ENCODE peak calls at places on chromosome 10, in six cellular contexts. One of them, this sample, is unnamed.

GRCh38 chr10:33521062-33521461 is 186.6 kb upstream of the NRP1 start:
- DNase-seq in fibroblast of lung: peak
- DNase-seq in IMR-90: no peak
- DNase-seq in dorsolateral prefrontal cortex: no peak
- DNase-seq in body of pancreas: no peak
- DNase-seq in CD8-positive, alpha-beta T cell: no peak
- DNase-seq in this sample: no peak

GRCh38 chr10:31261502-31262311 is 57.3 kb upstream of the ZEB1 start:
- DNase-seq in fibroblast of lung: peak
- DNase-seq in IMR-90: peak
- DNase-seq in dorsolateral prefrontal cortex: no peak
- DNase-seq in body of pancreas: no peak
- DNase-seq in CD8-positive, alpha-beta T cell: no peak
- DNase-seq in this sample: no peak

GRCh38 chr10:70493660-70494234 is 15.2 kb downstream of the PALD1 start:
- DNase-seq in fibroblast of lung: no peak
- DNase-seq in IMR-90: no peak
- DNase-seq in dorsolateral prefrontal cortex: no peak
- DNase-seq in body of pancreas: no peak
- DNase-seq in CD8-positive, alpha-beta T cell: no peak
- DNase-seq in this sample: no peak

GRCh38 chr10:103660364-103661197 is 167.1 kb downstream of the NEURL1 start:
- DNase-seq in fibroblast of lung: peak
- DNase-seq in IMR-90: peak
- DNase-seq in dorsolateral prefrontal cortex: no peak
- DNase-seq in body of pancreas: peak
- DNase-seq in CD8-positive, alpha-beta T cell: no peak
- DNase-seq in this sample: no peak

GRCh38 chr10:43294241-43294658 is 27.4 kb upstream of the RASGEF1A start:
- DNase-seq in fibroblast of lung: no peak
- DNase-seq in IMR-90: no peak
- DNase-seq in dorsolateral prefrontal cortex: no peak
- DNase-seq in body of pancreas: no peak
- DNase-seq in CD8-positive, alpha-beta T cell: peak
- DNase-seq in this sample: no peak

GRCh38 chr10:128018236-128018635 is 108.0 kb downstream of the MKI67 start:
- DNase-seq in fibroblast of lung: no peak
- DNase-seq in IMR-90: peak
- DNase-seq in dorsolateral prefrontal cortex: no peak
- DNase-seq in body of pancreas: no peak
- DNase-seq in CD8-positive, alpha-beta T cell: no peak
- DNase-seq in this sample: no peak

GRCh38 chr10:3784510-3785250 is at the start of gene KLF6:
- DNase-seq in fibroblast of lung: no peak
- DNase-seq in IMR-90: peak
- DNase-seq in dorsolateral prefrontal cortex: peak
- DNase-seq in body of pancreas: peak
- DNase-seq in CD8-positive, alpha-beta T cell: no peak
- DNase-seq in this sample: no peak

GRCh38 chr10:75978213-75978612 is 546.8 kb downstream of the LRMDA start:
- DNase-seq in fibroblast of lung: peak
- DNase-seq in IMR-90: no peak
- DNase-seq in dorsolateral prefrontal cortex: no peak
- DNase-seq in body of pancreas: no peak
- DNase-seq in CD8-positive, alpha-beta T cell: no peak
- DNase-seq in this sample: no peak

GRCh38 chr10:104483582-104483981 is 129.9 kb downstream of the CFAP58 start:
- DNase-seq in fibroblast of lung: no peak
- DNase-seq in IMR-90: no peak
- DNase-seq in dorsolateral prefrontal cortex: no peak
- DNase-seq in body of pancreas: no peak
- DNase-seq in CD8-positive, alpha-beta T cell: no peak
- DNase-seq in this sample: no peak

GRCh38 chr10:29627201-29628105 is 7.3 kb downstream of the SVIL start:
- DNase-seq in fibroblast of lung: peak
- DNase-seq in IMR-90: peak
- DNase-seq in dorsolateral prefrontal cortex: no peak
- DNase-seq in body of pancreas: no peak
- DNase-seq in CD8-positive, alpha-beta T cell: no peak
- DNase-seq in this sample: peak

GRCh38 chr10:7464703-7465102 is 53.9 kb upstream of the SFMBT2 start:
- DNase-seq in fibroblast of lung: no peak
- DNase-seq in IMR-90: no peak
- DNase-seq in dorsolateral prefrontal cortex: no peak
- DNase-seq in body of pancreas: no peak
- DNase-seq in CD8-positive, alpha-beta T cell: no peak
- DNase-seq in this sample: no peak

GRCh38 chr10:32057041-32057372 is 782 bp upstream of the KIF5B start:
- DNase-seq in fibroblast of lung: no peak
- DNase-seq in IMR-90: no peak
- DNase-seq in dorsolateral prefrontal cortex: no peak
- DNase-seq in body of pancreas: no peak
- DNase-seq in CD8-positive, alpha-beta T cell: no peak
- DNase-seq in this sample: no peak

GRCh38 chr10:85888559-85888958 is 478.0 kb downstream of the GRID1 start:
- DNase-seq in fibroblast of lung: no peak
- DNase-seq in IMR-90: no peak
- DNase-seq in dorsolateral prefrontal cortex: no peak
- DNase-seq in body of pancreas: no peak
- DNase-seq in CD8-positive, alpha-beta T cell: no peak
- DNase-seq in this sample: no peak

GRCh38 chr10:83078160-83078559 is 1061.1 kb upstream of the GHITM start:
- DNase-seq in fibroblast of lung: peak
- DNase-seq in IMR-90: no peak
- DNase-seq in dorsolateral prefrontal cortex: no peak
- DNase-seq in body of pancreas: no peak
- DNase-seq in CD8-positive, alpha-beta T cell: no peak
- DNase-seq in this sample: no peak

GRCh38 chr10:60343254-60343653 is 46.4 kb downstream of the ANK3 start:
- DNase-seq in fibroblast of lung: peak
- DNase-seq in IMR-90: peak
- DNase-seq in dorsolateral prefrontal cortex: no peak
- DNase-seq in body of pancreas: no peak
- DNase-seq in CD8-positive, alpha-beta T cell: no peak
- DNase-seq in this sample: no peak

DNA sequence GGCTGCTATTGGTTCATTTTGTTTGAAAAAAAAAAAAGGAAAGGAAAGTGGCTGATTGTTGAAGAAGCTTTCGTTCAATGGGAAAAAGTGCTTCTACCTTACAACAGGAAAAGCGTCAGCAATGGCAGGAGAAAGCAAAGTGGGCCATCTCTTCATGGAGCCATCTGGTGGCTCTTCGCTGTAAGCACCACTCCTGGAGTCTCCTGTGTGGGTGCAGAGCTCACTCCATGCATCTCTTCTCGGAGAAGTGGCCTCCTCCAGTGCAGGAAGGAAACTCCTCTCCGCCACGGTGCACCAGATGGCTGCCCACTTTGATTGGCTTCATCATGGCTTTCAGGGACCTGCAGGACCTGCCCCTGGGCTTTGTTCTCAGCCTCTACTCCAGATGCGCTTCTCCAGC is 250.9 kb downstream of the PTEN start:
- DNase-seq in fibroblast of lung: peak
- DNase-seq in IMR-90: peak
- DNase-seq in dorsolateral prefrontal cortex: no peak
- DNase-seq in body of pancreas: peak
- DNase-seq in CD8-positive, alpha-beta T cell: no peak
- DNase-seq in this sample: peak
- TF ChIP-seq CTCF in fibroblast of lung: peak
- TF ChIP-seq CTCF in IMR-90: peak
- TF ChIP-seq CTCF in dorsolateral prefrontal cortex: peak
- TF ChIP-seq CTCF in body of pancreas: peak
- TF ChIP-seq CTCF in CD8-positive, alpha-beta T cell: no peak
- TF ChIP-seq CTCF in this sample: no peak

GRCh38 chr10:45354261-45354660 is 19.8 kb upstream of the ALOX5 start:
- DNase-seq in fibroblast of lung: no peak
- DNase-seq in IMR-90: no peak
- DNase-seq in dorsolateral prefrontal cortex: no peak
- DNase-seq in body of pancreas: no peak
- DNase-seq in CD8-positive, alpha-beta T cell: no peak
- DNase-seq in this sample: no peak

GRCh38 chr10:45355494-45355893 is 18.5 kb upstream of the ALOX5 start:
- DNase-seq in fibroblast of lung: no peak
- DNase-seq in IMR-90: no peak
- DNase-seq in dorsolateral prefrontal cortex: no peak
- DNase-seq in body of pancreas: no peak
- DNase-seq in CD8-positive, alpha-beta T cell: no peak
- DNase-seq in this sample: no peak

GRCh38 chr10:45353176-45353575 is 20.8 kb upstream of the ALOX5 start:
- DNase-seq in fibroblast of lung: no peak
- DNase-seq in IMR-90: no peak
- DNase-seq in dorsolateral prefrontal cortex: no peak
- DNase-seq in body of pancreas: no peak
- DNase-seq in CD8-positive, alpha-beta T cell: no peak
- DNase-seq in this sample: no peak
- H3K27ac ChIP-seq in fibroblast of lung: no peak
- H3K27ac ChIP-seq in IMR-90: no peak
- H3K27ac ChIP-seq in dorsolateral prefrontal cortex: no peak
- H3K27ac ChIP-seq in body of pancreas: no peak
- H3K27ac ChIP-seq in CD8-positive, alpha-beta T cell: no peak
- H3K27ac ChIP-seq in this sample: no peak

GRCh38 chr10:113486531-113486930 is 66.3 kb upstream of the HABP2 start:
- DNase-seq in fibroblast of lung: no peak
- DNase-seq in IMR-90: no peak
- DNase-seq in dorsolateral prefrontal cortex: no peak
- DNase-seq in body of pancreas: no peak
- DNase-seq in CD8-positive, alpha-beta T cell: no peak
- DNase-seq in this sample: no peak

GRCh38 chr10:113488186-113488585 is 64.7 kb upstream of the HABP2 start:
- DNase-seq in fibroblast of lung: no peak
- DNase-seq in IMR-90: no peak
- DNase-seq in dorsolateral prefrontal cortex: no peak
- DNase-seq in body of pancreas: no peak
- DNase-seq in CD8-positive, alpha-beta T cell: no peak
- DNase-seq in this sample: no peak

GRCh38 chr10:113487154-113487553 is 65.7 kb upstream of the HABP2 start:
- DNase-seq in fibroblast of lung: peak
- DNase-seq in IMR-90: no peak
- DNase-seq in dorsolateral prefrontal cortex: no peak
- DNase-seq in body of pancreas: no peak
- DNase-seq in CD8-positive, alpha-beta T cell: no peak
- DNase-seq in this sample: no peak

GRCh38 chr10:113484487-113484886 is 68.4 kb upstream of the HABP2 start:
- DNase-seq in fibroblast of lung: no peak
- DNase-seq in IMR-90: no peak
- DNase-seq in dorsolateral prefrontal cortex: no peak
- DNase-seq in body of pancreas: no peak
- DNase-seq in CD8-positive, alpha-beta T cell: no peak
- DNase-seq in this sample: no peak

GRCh38 chr10:113485801-113486200 is 67.1 kb upstream of the HABP2 start:
- DNase-seq in fibroblast of lung: peak
- DNase-seq in IMR-90: no peak
- DNase-seq in dorsolateral prefrontal cortex: no peak
- DNase-seq in body of pancreas: no peak
- DNase-seq in CD8-positive, alpha-beta T cell: no peak
- DNase-seq in this sample: no peak
- TF ChIP-seq CTCF in fibroblast of lung: no peak
- TF ChIP-seq CTCF in IMR-90: no peak
- TF ChIP-seq CTCF in dorsolateral prefrontal cortex: no peak
- TF ChIP-seq CTCF in body of pancreas: no peak
- TF ChIP-seq CTCF in CD8-positive, alpha-beta T cell: no peak
- TF ChIP-seq CTCF in this sample: no peak

GRCh38 chr10:97336446-97336845 is 1.9 kb upstream of the FRAT2 start:
- DNase-seq in fibroblast of lung: no peak
- DNase-seq in IMR-90: peak
- DNase-seq in dorsolateral prefrontal cortex: no peak
- DNase-seq in body of pancreas: no peak
- DNase-seq in CD8-positive, alpha-beta T cell: no peak
- DNase-seq in this sample: no peak
- H3K27ac ChIP-seq in fibroblast of lung: no peak
- H3K27ac ChIP-seq in IMR-90: no peak
- H3K27ac ChIP-seq in dorsolateral prefrontal cortex: peak
- H3K27ac ChIP-seq in body of pancreas: peak
- H3K27ac ChIP-seq in CD8-positive, alpha-beta T cell: no peak
- H3K27ac ChIP-seq in this sample: no peak

DNA sequence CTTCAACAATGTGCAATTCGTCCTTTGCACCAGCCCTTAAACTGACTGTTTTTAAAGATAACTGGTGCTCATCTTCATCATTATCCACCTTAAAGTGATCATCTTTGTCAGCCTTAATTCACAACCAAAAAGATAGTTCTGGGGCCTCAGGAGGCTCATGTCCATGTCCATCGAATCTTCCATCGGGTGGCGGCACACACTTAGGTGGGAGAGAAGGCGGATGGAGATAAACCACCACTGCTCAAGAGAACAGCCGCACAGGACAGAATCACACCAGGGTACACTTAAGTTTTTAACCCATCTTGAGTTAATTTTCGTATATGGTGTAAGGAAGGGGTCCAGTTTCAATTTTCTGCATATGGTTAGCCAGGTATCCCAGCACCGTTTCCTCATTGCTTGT is 24.8 kb downstream of the OIT3 start:
- DNase-seq in fibroblast of lung: no peak
- DNase-seq in IMR-90: no peak
- DNase-seq in dorsolateral prefrontal cortex: no peak
- DNase-seq in body of pancreas: no peak
- DNase-seq in CD8-positive, alpha-beta T cell: no peak
- DNase-seq in this sample: no peak
- TF ChIP-seq CTCF in fibroblast of lung: no peak
- TF ChIP-seq CTCF in IMR-90: no peak
- TF ChIP-seq CTCF in dorsolateral prefrontal cortex: no peak
- TF ChIP-seq CTCF in body of pancreas: no peak
- TF ChIP-seq CTCF in CD8-positive, alpha-beta T cell: no peak
- TF ChIP-seq CTCF in this sample: no peak

DNA sequence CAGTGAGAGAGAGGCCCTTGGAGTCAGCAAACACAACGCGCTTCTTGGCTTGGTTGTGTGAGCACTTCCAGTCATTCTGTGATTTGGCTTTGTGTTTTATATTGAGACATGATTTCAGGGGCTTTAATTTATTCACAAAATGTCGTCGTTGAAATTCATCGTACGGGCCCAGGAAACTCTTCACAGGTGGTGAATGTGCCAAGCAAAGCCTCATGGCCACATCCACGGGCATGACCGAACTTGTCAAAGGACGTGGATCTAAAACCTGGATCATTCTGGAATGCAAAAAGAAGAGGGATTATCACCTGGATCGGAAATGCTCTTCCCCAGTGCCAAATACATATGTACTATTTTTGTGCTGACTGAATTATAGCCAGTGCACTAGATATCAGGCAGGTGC is 2.3 kb downstream of the PPP1R3C start:
- DNase-seq in fibroblast of lung: no peak
- DNase-seq in IMR-90: no peak
- DNase-seq in dorsolateral prefrontal cortex: no peak
- DNase-seq in body of pancreas: peak
- DNase-seq in CD8-positive, alpha-beta T cell: no peak
- DNase-seq in this sample: no peak
- H3K27ac ChIP-seq in fibroblast of lung: no peak
- H3K27ac ChIP-seq in IMR-90: no peak
- H3K27ac ChIP-seq in dorsolateral prefrontal cortex: no peak
- H3K27ac ChIP-seq in body of pancreas: peak
- H3K27ac ChIP-seq in CD8-positive, alpha-beta T cell: no peak
- H3K27ac ChIP-seq in this sample: no peak

GRCh38 chr10:16545126-16545736 is 23.6 kb upstream of the C1QL3 start:
- DNase-seq in fibroblast of lung: peak
- DNase-seq in IMR-90: peak
- DNase-seq in dorsolateral prefrontal cortex: no peak
- DNase-seq in body of pancreas: peak
- DNase-seq in CD8-positive, alpha-beta T cell: no peak
- DNase-seq in this sample: peak
- TF ChIP-seq CTCF in fibroblast of lung: peak
- TF ChIP-seq CTCF in IMR-90: peak
- TF ChIP-seq CTCF in dorsolateral prefrontal cortex: peak
- TF ChIP-seq CTCF in body of pancreas: peak
- TF ChIP-seq CTCF in CD8-positive, alpha-beta T cell: no peak
- TF ChIP-seq CTCF in this sample: peak

This sample was measured in RWPE1.